ENCODE peak calls at places on chromosomes 4 and X, in six cellular contexts. One of them, this sample, is unnamed.

GRCh38 chr4:184590196-184590595 is 59.1 kb downstream of the CASP3 start:
- DNase-seq in tibial nerve: no peak
- DNase-seq in GM23248: no peak
- DNase-seq in CD4-positive, alpha-beta memory T cell: no peak
- DNase-seq in transverse colon: no peak
- DNase-seq in tibial artery: no peak
- DNase-seq in this sample: no peak

GRCh38 chr4:124304936-124305335 is 407.6 kb downstream of the ANKRD50 start:
- DNase-seq in tibial nerve: no peak
- DNase-seq in GM23248: no peak
- DNase-seq in CD4-positive, alpha-beta memory T cell: no peak
- DNase-seq in transverse colon: no peak
- DNase-seq in tibial artery: peak; percentile 32
- DNase-seq in this sample: no peak

GRCh38 chrX:46575991-46576392 is 2.4 kb downstream of the CHST7 start:
- DNase-seq in tibial nerve: no peak
- DNase-seq in GM23248: peak; percentile 30
- DNase-seq in CD4-positive, alpha-beta memory T cell: no peak
- DNase-seq in transverse colon: no peak
- DNase-seq in tibial artery: peak; percentile 64
- DNase-seq in this sample: no peak

GRCh38 chr4:183241322-183241640 is 78.8 kb downstream of the CLDN22 start:
- DNase-seq in tibial nerve: no peak
- DNase-seq in GM23248: peak; percentile 69
- DNase-seq in CD4-positive, alpha-beta memory T cell: no peak
- DNase-seq in transverse colon: no peak
- DNase-seq in tibial artery: no peak
- DNase-seq in this sample: no peak

GRCh38 chr4:142354794-142355416 is 491.2 kb downstream of the INPP4B start:
- DNase-seq in tibial nerve: no peak
- DNase-seq in GM23248: no peak
- DNase-seq in CD4-positive, alpha-beta memory T cell: peak; percentile 71
- DNase-seq in transverse colon: no peak
- DNase-seq in tibial artery: no peak
- DNase-seq in this sample: no peak

GRCh38 chr4:10050171-10051120 is 29.1 kb upstream of the SLC2A9 start:
- DNase-seq in tibial nerve: no peak
- DNase-seq in GM23248: no peak
- DNase-seq in CD4-positive, alpha-beta memory T cell: no peak
- DNase-seq in transverse colon: no peak
- DNase-seq in tibial artery: no peak
- DNase-seq in this sample: no peak

GRCh38 chr4:11467931-11468330 is 39.2 kb upstream of the HS3ST1 start:
- DNase-seq in tibial nerve: no peak
- DNase-seq in GM23248: no peak
- DNase-seq in CD4-positive, alpha-beta memory T cell: no peak
- DNase-seq in transverse colon: no peak
- DNase-seq in tibial artery: no peak
- DNase-seq in this sample: no peak

GRCh38 chrX:23434356-23434884 is 99.8 kb downstream of the PTCHD1 start:
- DNase-seq in tibial nerve: peak; percentile 72
- DNase-seq in GM23248: peak; percentile 83
- DNase-seq in CD4-positive, alpha-beta memory T cell: no peak
- DNase-seq in transverse colon: peak; percentile 46
- DNase-seq in tibial artery: peak; percentile 87
- DNase-seq in this sample: peak; percentile 60

GRCh38 chr4:3302164-3302785 is 9.5 kb downstream of the RGS12 start:
- DNase-seq in tibial nerve: no peak
- DNase-seq in GM23248: no peak
- DNase-seq in CD4-positive, alpha-beta memory T cell: peak; percentile 92
- DNase-seq in transverse colon: no peak
- DNase-seq in tibial artery: peak; percentile 17
- DNase-seq in this sample: peak; percentile 57

GRCh38 chr4:151107063-151107462 is 7.6 kb downstream of the RPS3A start:
- DNase-seq in tibial nerve: no peak
- DNase-seq in GM23248: no peak
- DNase-seq in CD4-positive, alpha-beta memory T cell: no peak
- DNase-seq in transverse colon: no peak
- DNase-seq in tibial artery: no peak
- DNase-seq in this sample: no peak

GRCh38 chr4:83138979-83139378 is 24.4 kb upstream of the PLAC8 start:
- DNase-seq in tibial nerve: no peak
- DNase-seq in GM23248: no peak
- DNase-seq in CD4-positive, alpha-beta memory T cell: no peak
- DNase-seq in transverse colon: no peak
- DNase-seq in tibial artery: no peak
- DNase-seq in this sample: no peak

GRCh38 chr4:185792384-185793146 is 19.4 kb downstream of the SORBS2 start:
- DNase-seq in tibial nerve: no peak
- DNase-seq in GM23248: peak; percentile 81
- DNase-seq in CD4-positive, alpha-beta memory T cell: no peak
- DNase-seq in transverse colon: no peak
- DNase-seq in tibial artery: no peak
- DNase-seq in this sample: no peak

GRCh38 chr4:43732829-43733426 is 715.7 kb downstream of the KCTD8 start:
- DNase-seq in tibial nerve: no peak
- DNase-seq in GM23248: no peak
- DNase-seq in CD4-positive, alpha-beta memory T cell: no peak
- DNase-seq in transverse colon: no peak
- DNase-seq in tibial artery: no peak
- DNase-seq in this sample: no peak

DNA sequence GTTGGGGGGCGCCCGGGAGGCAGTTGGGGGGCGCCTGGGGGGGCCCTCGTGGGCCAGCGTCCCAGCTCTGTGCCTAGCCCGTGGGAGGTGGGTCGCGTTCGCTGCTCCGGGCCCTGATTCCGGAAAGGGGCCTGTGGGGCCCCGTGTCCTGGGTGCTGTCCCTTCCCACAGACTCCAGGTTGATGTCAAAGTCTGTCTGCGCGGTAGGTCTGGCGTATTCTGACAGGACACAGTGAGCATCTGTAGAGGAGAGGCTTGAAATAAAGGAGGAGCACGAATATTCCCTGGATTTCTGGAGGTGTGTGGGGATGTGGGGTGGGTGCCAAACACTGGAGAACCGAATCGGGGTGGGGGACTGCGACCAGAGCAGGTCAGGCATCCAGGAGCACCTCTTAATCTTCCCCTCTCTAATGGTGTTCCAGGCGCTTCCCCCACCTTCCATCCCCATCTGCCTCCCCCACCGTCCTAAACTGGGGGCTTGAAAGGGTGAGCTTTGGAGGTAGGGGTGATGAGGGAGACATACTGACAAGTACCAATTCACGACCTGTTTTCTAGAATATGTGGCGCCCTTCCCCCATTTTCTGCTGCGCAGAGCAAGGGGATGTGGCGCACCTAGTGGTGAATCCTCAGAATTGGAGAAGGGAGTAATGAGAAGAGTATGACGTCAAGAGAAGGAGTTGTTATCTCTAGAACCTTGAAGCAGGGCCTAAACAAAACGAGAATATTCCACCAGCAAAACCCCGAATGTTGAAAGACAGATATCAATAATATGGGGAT is 873 bp downstream of the GPRASP1 start:
- DNase-seq in tibial nerve: no peak
- DNase-seq in GM23248: peak; percentile 52
- DNase-seq in CD4-positive, alpha-beta memory T cell: peak; percentile 81
- DNase-seq in transverse colon: peak; percentile 27
- DNase-seq in tibial artery: peak; percentile 42
- DNase-seq in this sample: no peak
- H3K27ac ChIP-seq in tibial nerve: peak overlapping the region; percentile 87
- H3K27ac ChIP-seq in GM23248: no peak overlapping the region
- H3K27ac ChIP-seq in CD4-positive, alpha-beta memory T cell: peak overlapping the region; percentile 53
- H3K27ac ChIP-seq in transverse colon: peak overlapping the region; percentile 80
- H3K27ac ChIP-seq in tibial artery: peak overlapping the region; percentile 80
- H3K27ac ChIP-seq in this sample: peak overlapping the region; percentile 75

DNA sequence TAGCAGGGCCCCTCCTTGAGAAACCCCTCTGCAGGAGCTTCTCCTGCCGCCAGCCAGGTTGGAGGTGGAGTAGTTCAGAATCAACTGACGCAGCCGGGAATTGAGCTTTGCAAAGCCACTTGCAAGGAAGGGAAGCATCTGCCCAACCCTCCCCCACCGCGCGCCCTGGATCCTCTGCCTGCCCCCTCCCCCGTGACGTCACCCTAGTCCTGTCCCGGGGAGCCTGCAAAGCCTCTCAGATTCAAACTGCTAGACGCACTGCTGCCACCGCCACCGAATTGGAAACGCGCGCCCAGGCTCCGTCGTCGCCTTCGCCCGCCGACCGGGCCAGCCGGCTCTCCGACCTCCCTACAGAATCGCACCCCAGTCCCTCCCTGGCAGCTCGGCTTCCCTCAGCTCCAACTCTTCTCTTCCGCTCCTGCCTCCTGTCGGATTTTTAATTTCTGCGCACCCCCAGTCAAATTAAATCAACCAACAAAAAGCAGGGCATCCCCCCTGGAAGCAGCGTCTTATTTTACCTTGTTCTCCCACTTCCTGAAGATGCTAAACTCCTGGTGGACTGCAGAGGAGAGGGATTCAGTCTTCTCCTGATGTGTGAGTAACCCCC is 3.8 kb downstream of the SLITRK2 start:
- DNase-seq in tibial nerve: no peak
- DNase-seq in GM23248: no peak
- DNase-seq in CD4-positive, alpha-beta memory T cell: no peak
- DNase-seq in transverse colon: no peak
- DNase-seq in tibial artery: no peak
- DNase-seq in this sample: no peak
- H3K27me3 ChIP-seq in tibial nerve: peaks cover 35% of the 10 kb centered on the region
- H3K27me3 ChIP-seq in GM23248: no peaks in the 10 kb centered on the region
- H3K27me3 ChIP-seq in CD4-positive, alpha-beta memory T cell: no peaks in the 10 kb centered on the region
- H3K27me3 ChIP-seq in transverse colon: peaks cover 19% of the 10 kb centered on the region
- H3K27me3 ChIP-seq in tibial artery: peaks cover 9% of the 10 kb centered on the region
- H3K27me3 ChIP-seq in this sample: no peaks in the 10 kb centered on the region

GRCh38 chr4:162921178-162921785 is 245.4 kb downstream of the NAF1 start:
- DNase-seq in tibial nerve: no peak
- DNase-seq in GM23248: no peak
- DNase-seq in CD4-positive, alpha-beta memory T cell: no peak
- DNase-seq in transverse colon: no peak
- DNase-seq in tibial artery: no peak
- DNase-seq in this sample: no peak
- H3K27ac ChIP-seq in tibial nerve: no peak overlapping the region
- H3K27ac ChIP-seq in GM23248: no peak overlapping the region
- H3K27ac ChIP-seq in CD4-positive, alpha-beta memory T cell: no peak overlapping the region
- H3K27ac ChIP-seq in transverse colon: no peak overlapping the region
- H3K27ac ChIP-seq in tibial artery: no peak overlapping the region
- H3K27ac ChIP-seq in this sample: no peak overlapping the region

DNA sequence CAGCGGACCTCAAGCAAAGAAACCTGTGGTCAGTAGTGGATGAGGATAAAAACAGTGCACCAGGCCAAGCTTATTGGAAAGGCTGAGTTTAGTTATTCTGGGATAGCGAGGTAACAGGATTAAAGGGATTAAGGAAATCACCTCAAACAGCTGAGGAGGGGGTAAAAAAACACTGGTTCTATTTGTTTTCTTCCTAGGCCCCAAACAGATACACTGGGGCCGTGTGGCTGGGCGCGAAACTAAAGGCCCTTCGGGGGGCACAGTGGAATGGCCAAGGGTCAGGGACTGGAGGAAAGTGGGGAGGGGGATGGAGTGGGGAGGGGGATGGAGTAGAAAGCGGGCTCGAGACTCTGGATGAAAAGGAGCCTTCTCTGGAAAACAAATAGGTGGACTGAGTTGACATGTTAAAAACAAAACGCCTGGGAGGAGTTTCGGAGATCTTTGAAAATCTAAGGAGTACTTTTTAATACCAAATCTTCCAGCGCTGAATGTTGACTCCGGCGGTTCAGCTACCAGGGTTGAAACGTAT is 2.9 kb downstream of the SOX3 start:
- DNase-seq in tibial nerve: no peak
- DNase-seq in GM23248: no peak
- DNase-seq in CD4-positive, alpha-beta memory T cell: no peak
- DNase-seq in transverse colon: no peak
- DNase-seq in tibial artery: no peak
- DNase-seq in this sample: no peak
- H3K27me3 ChIP-seq in tibial nerve: peaks cover 89% of the 10 kb centered on the region
- H3K27me3 ChIP-seq in GM23248: peaks cover 41% of the 10 kb centered on the region
- H3K27me3 ChIP-seq in CD4-positive, alpha-beta memory T cell: no peaks in the 10 kb centered on the region
- H3K27me3 ChIP-seq in transverse colon: peaks cover 77% of the 10 kb centered on the region
- H3K27me3 ChIP-seq in tibial artery: peaks cover 51% of the 10 kb centered on the region
- H3K27me3 ChIP-seq in this sample: peaks cover 7% of the 10 kb centered on the region

DNA sequence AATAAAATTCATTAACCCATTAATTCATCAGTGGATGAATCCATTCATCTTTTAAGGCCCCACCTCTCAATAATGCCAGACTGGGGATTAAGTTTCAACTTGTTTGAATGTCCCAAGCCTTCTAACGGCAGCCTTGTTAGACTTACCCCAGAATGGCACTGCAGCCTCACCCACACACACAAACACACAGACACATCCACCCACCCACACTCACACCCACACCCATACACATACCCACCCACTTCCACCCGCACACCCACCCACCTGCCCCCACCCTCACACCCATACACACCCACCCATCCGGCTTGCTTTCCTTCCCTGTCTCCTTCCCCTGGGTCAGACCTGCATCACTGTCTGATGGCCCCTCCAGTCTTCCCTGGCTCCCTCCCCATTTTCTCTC is 102.6 kb downstream of the ARHGAP10 start:
- DNase-seq in tibial nerve: no peak
- DNase-seq in GM23248: no peak
- DNase-seq in CD4-positive, alpha-beta memory T cell: no peak
- DNase-seq in transverse colon: no peak
- DNase-seq in tibial artery: no peak
- DNase-seq in this sample: no peak
- H3K27ac ChIP-seq in tibial nerve: peak overlapping the region; percentile 90
- H3K27ac ChIP-seq in GM23248: no peak overlapping the region
- H3K27ac ChIP-seq in CD4-positive, alpha-beta memory T cell: no peak overlapping the region
- H3K27ac ChIP-seq in transverse colon: no peak overlapping the region
- H3K27ac ChIP-seq in tibial artery: peak overlapping the region; percentile 86
- H3K27ac ChIP-seq in this sample: peak overlapping the region; percentile 94